ENCODE peak calls at places on chromosomes 3 and 15, in nine cellular contexts. One of them, this sample, is unnamed.
A peak's percentile ranks its signal among the peaks of the same experiment; 100 is the strongest.

GRCh38 chr3:126186749-126187148 is 6.4 kb upstream of the ALDH1L1 start:
- DNase-seq in CD4-positive, alpha-beta memory T cell: no peak
- DNase-seq in left ventricle myocardium superior: no peak
- DNase-seq in ELR: no peak
- DNase-seq in HFFc6: no peak
- DNase-seq in HFF-Myc: no peak
- DNase-seq in IMR-90: no peak
- DNase-seq in non-pigmented ciliary epithelial cell: no peak
- DNase-seq in T-cell: no peak
- DNase-seq in this sample: no peak

GRCh38 chr3:130892759-130893239 is 1.1 kb upstream of the ATP2C1 start:
- DNase-seq in CD4-positive, alpha-beta memory T cell: peak; percentile 80
- DNase-seq in T-cell: peak; percentile 23
- DNase-seq in HFFc6: peak; percentile 69
- DNase-seq in non-pigmented ciliary epithelial cell: peak; percentile 55
- DNase-seq in IMR-90: peak; percentile 79
- DNase-seq in HFF-Myc: peak; percentile 61
- DNase-seq in left ventricle myocardium superior: no peak
- DNase-seq in ELR: peak; percentile 84
- DNase-seq in this sample: peak; percentile 92

GRCh38 chr3:87088984-87089841 is 98.3 kb upstream of the VGLL3 start:
- DNase-seq in IMR-90: peak; percentile 71
- DNase-seq in ELR: peak; percentile 90
- DNase-seq in HFFc6: peak; percentile 87
- DNase-seq in left ventricle myocardium superior: peak; percentile 70
- DNase-seq in T-cell: no peak
- DNase-seq in CD4-positive, alpha-beta memory T cell: no peak
- DNase-seq in non-pigmented ciliary epithelial cell: no peak
- DNase-seq in HFF-Myc: peak; percentile 41
- DNase-seq in this sample: no peak

GRCh38 chr15:77456746-77457618 is 36.3 kb downstream of the HMG20A start:
- DNase-seq in left ventricle myocardium superior: no peak
- DNase-seq in CD4-positive, alpha-beta memory T cell: no peak
- DNase-seq in T-cell: no peak
- DNase-seq in HFF-Myc: no peak
- DNase-seq in HFFc6: no peak
- DNase-seq in ELR: no peak
- DNase-seq in IMR-90: peak; percentile 44
- DNase-seq in non-pigmented ciliary epithelial cell: no peak
- DNase-seq in this sample: no peak

GRCh38 chr3:25427155-25428002 is 684 bp upstream of the RARB start:
- DNase-seq in HFF-Myc: no peak
- DNase-seq in IMR-90: no peak
- DNase-seq in non-pigmented ciliary epithelial cell: peak; percentile 56
- DNase-seq in ELR: peak; percentile 24
- DNase-seq in HFFc6: no peak
- DNase-seq in T-cell: no peak
- DNase-seq in left ventricle myocardium superior: no peak
- DNase-seq in CD4-positive, alpha-beta memory T cell: no peak
- DNase-seq in this sample: no peak

GRCh38 chr15:67865331-67865730 is 25.5 kb upstream of the RNU6-1 start:
- DNase-seq in CD4-positive, alpha-beta memory T cell: no peak
- DNase-seq in HFF-Myc: no peak
- DNase-seq in HFFc6: no peak
- DNase-seq in non-pigmented ciliary epithelial cell: no peak
- DNase-seq in ELR: no peak
- DNase-seq in T-cell: no peak
- DNase-seq in IMR-90: peak; percentile 37
- DNase-seq in left ventricle myocardium superior: no peak
- DNase-seq in this sample: no peak

GRCh38 chr3:105987809-105988208 is 119.0 kb upstream of the CBLB start:
- DNase-seq in HFFc6: no peak
- DNase-seq in ELR: no peak
- DNase-seq in non-pigmented ciliary epithelial cell: no peak
- DNase-seq in CD4-positive, alpha-beta memory T cell: no peak
- DNase-seq in IMR-90: no peak
- DNase-seq in left ventricle myocardium superior: no peak
- DNase-seq in HFF-Myc: no peak
- DNase-seq in T-cell: no peak
- DNase-seq in this sample: no peak

GRCh38 chr3:49912787-49913375 is 9.2 kb upstream of the MST1R start:
- DNase-seq in CD4-positive, alpha-beta memory T cell: no peak
- DNase-seq in ELR: no peak
- DNase-seq in non-pigmented ciliary epithelial cell: no peak
- DNase-seq in HFFc6: no peak
- DNase-seq in HFF-Myc: no peak
- DNase-seq in T-cell: no peak
- DNase-seq in IMR-90: no peak
- DNase-seq in left ventricle myocardium superior: no peak
- DNase-seq in this sample: no peak

This sample was measured in KG1.